ENCODE peak calls at places on chromosomes 16 and 17, in six cellular contexts. One of them, this sample, is unnamed.

GRCh38 chr17:32693135-32693897 is 183.6 kb downstream of the MYO1D start:
- DNase-seq in nephron progenitor cell: no peak
- DNase-seq in germinal center: no peak
- DNase-seq in OCI-M1: peak
- DNase-seq in keratinocyte: no peak
- DNase-seq in GM03348: no peak
- DNase-seq in this sample: no peak

GRCh38 chr16:24668481-24669001 is 60.9 kb upstream of the TNRC6A start:
- DNase-seq in germinal center: no peak
- DNase-seq in GM03348: peak
- DNase-seq in OCI-M1: no peak
- DNase-seq in keratinocyte: no peak
- DNase-seq in nephron progenitor cell: no peak
- DNase-seq in this sample: no peak

GRCh38 chr17:17739388-17740066 is 58.3 kb downstream of the RAI1 start:
- DNase-seq in germinal center: no peak
- DNase-seq in keratinocyte: no peak
- DNase-seq in OCI-M1: no peak
- DNase-seq in GM03348: peak
- DNase-seq in nephron progenitor cell: no peak
- DNase-seq in this sample: no peak

GRCh38 chr16:72270531-72270930 is 98.6 kb upstream of the PMFBP1 start:
- DNase-seq in nephron progenitor cell: no peak
- DNase-seq in keratinocyte: no peak
- DNase-seq in OCI-M1: no peak
- DNase-seq in germinal center: no peak
- DNase-seq in GM03348: no peak
- DNase-seq in this sample: no peak

GRCh38 chr17:2547176-2547575 is 35.5 kb upstream of the METTL16 start:
- DNase-seq in OCI-M1: peak
- DNase-seq in GM03348: peak
- DNase-seq in nephron progenitor cell: no peak
- DNase-seq in keratinocyte: no peak
- DNase-seq in germinal center: no peak
- DNase-seq in this sample: no peak

GRCh38 chr16:58197314-58198012 is 443 bp downstream of the CSNK2A2 start:
- DNase-seq in GM03348: peak
- DNase-seq in germinal center: peak
- DNase-seq in OCI-M1: no peak
- DNase-seq in nephron progenitor cell: peak
- DNase-seq in keratinocyte: no peak
- DNase-seq in this sample: peak

GRCh38 chr17:27980035-27980434 is 62.4 kb upstream of the NLK start:
- DNase-seq in nephron progenitor cell: no peak
- DNase-seq in germinal center: no peak
- DNase-seq in keratinocyte: peak
- DNase-seq in GM03348: peak
- DNase-seq in OCI-M1: no peak
- DNase-seq in this sample: no peak

GRCh38 chr17:42107597-42108576 is 4.6 kb downstream of the DHX58 start:
- DNase-seq in germinal center: peak
- DNase-seq in OCI-M1: peak
- DNase-seq in nephron progenitor cell: peak
- DNase-seq in GM03348: peak
- DNase-seq in keratinocyte: peak
- DNase-seq in this sample: peak

GRCh38 chr17:44941712-44942331 is 5.8 kb downstream of the KIF18B start:
- DNase-seq in germinal center: no peak
- DNase-seq in OCI-M1: no peak
- DNase-seq in keratinocyte: no peak
- DNase-seq in GM03348: no peak
- DNase-seq in nephron progenitor cell: no peak
- DNase-seq in this sample: no peak

GRCh38 chr16:13892301-13892700 is 27.7 kb upstream of the ERCC4 start:
- DNase-seq in OCI-M1: no peak
- DNase-seq in keratinocyte: no peak
- DNase-seq in nephron progenitor cell: no peak
- DNase-seq in GM03348: no peak
- DNase-seq in germinal center: no peak
- DNase-seq in this sample: no peak

GRCh38 chr16:1167276-1168107 is 14.6 kb downstream of the CACNA1H start:
- DNase-seq in keratinocyte: no peak
- DNase-seq in germinal center: no peak
- DNase-seq in OCI-M1: no peak
- DNase-seq in nephron progenitor cell: peak
- DNase-seq in GM03348: no peak
- DNase-seq in this sample: no peak

GRCh38 chr17:48907713-48908046 is 527 bp upstream of the UBE2Z start:
- DNase-seq in keratinocyte: no peak
- DNase-seq in OCI-M1: no peak
- DNase-seq in nephron progenitor cell: no peak
- DNase-seq in germinal center: no peak
- DNase-seq in GM03348: peak
- DNase-seq in this sample: no peak

GRCh38 chr17:17098426-17099035 is 56.3 kb downstream of the MPRIP start:
- DNase-seq in GM03348: peak
- DNase-seq in germinal center: no peak
- DNase-seq in OCI-M1: no peak
- DNase-seq in keratinocyte: no peak
- DNase-seq in nephron progenitor cell: no peak
- DNase-seq in this sample: no peak

GRCh38 chr17:48752399-48753288 is 24.1 kb upstream of the HOXB13 start:
- DNase-seq in GM03348: no peak
- DNase-seq in keratinocyte: no peak
- DNase-seq in OCI-M1: no peak
- DNase-seq in nephron progenitor cell: no peak
- DNase-seq in germinal center: no peak
- DNase-seq in this sample: no peak

GRCh38 chr16:12575288-12575687 is 228.4 kb downstream of the CPPED1 start:
- DNase-seq in OCI-M1: no peak
- DNase-seq in GM03348: no peak
- DNase-seq in keratinocyte: no peak
- DNase-seq in germinal center: no peak
- DNase-seq in nephron progenitor cell: no peak
- DNase-seq in this sample: no peak

GRCh38 chr17:35241520-35241919 is 1.4 kb upstream of the SLFN5 start:
- DNase-seq in GM03348: no peak
- DNase-seq in keratinocyte: no peak
- DNase-seq in nephron progenitor cell: no peak
- DNase-seq in OCI-M1: no peak
- DNase-seq in germinal center: no peak
- DNase-seq in this sample: peak

GRCh38 chr17:72890711-72891110 is 201.8 kb downstream of the SLC39A11 start:
- DNase-seq in OCI-M1: peak
- DNase-seq in nephron progenitor cell: no peak
- DNase-seq in germinal center: no peak
- DNase-seq in keratinocyte: no peak
- DNase-seq in GM03348: peak
- DNase-seq in this sample: no peak

GRCh38 chr16:86044881-86045600 is 146.1 kb downstream of the IRF8 start:
- DNase-seq in nephron progenitor cell: no peak
- DNase-seq in keratinocyte: no peak
- DNase-seq in germinal center: peak
- DNase-seq in GM03348: no peak
- DNase-seq in OCI-M1: no peak
- DNase-seq in this sample: no peak

GRCh38 chr17:40598021-40598927 is 33.0 kb upstream of the CCR7 start:
- DNase-seq in GM03348: no peak
- DNase-seq in germinal center: peak
- DNase-seq in nephron progenitor cell: no peak
- DNase-seq in keratinocyte: no peak
- DNase-seq in OCI-M1: no peak
- DNase-seq in this sample: peak

GRCh38 chr17:77853208-77853977 is 105.1 kb upstream of the TNRC6C start:
- DNase-seq in germinal center: no peak
- DNase-seq in GM03348: no peak
- DNase-seq in OCI-M1: no peak
- DNase-seq in keratinocyte: no peak
- DNase-seq in nephron progenitor cell: no peak
- DNase-seq in this sample: no peak

GRCh38 chr16:75096730-75097129 is 19.9 kb downstream of the LDHD start:
- DNase-seq in OCI-M1: no peak
- DNase-seq in keratinocyte: no peak
- DNase-seq in GM03348: peak
- DNase-seq in nephron progenitor cell: no peak
- DNase-seq in germinal center: no peak
- DNase-seq in this sample: no peak

GRCh38 chr16:47374629-47375028 is 86.2 kb downstream of the ITFG1 start:
- DNase-seq in germinal center: no peak
- DNase-seq in keratinocyte: no peak
- DNase-seq in GM03348: no peak
- DNase-seq in OCI-M1: no peak
- DNase-seq in nephron progenitor cell: no peak
- DNase-seq in this sample: no peak

GRCh38 chr16:68281368-68282063 is 17.2 kb downstream of the SLC7A6 start:
- DNase-seq in GM03348: no peak
- DNase-seq in germinal center: no peak
- DNase-seq in OCI-M1: no peak
- DNase-seq in nephron progenitor cell: no peak
- DNase-seq in keratinocyte: no peak
- DNase-seq in this sample: no peak

GRCh38 chr16:17607075-17607509 is 136.3 kb upstream of the XYLT1 start:
- DNase-seq in nephron progenitor cell: no peak
- DNase-seq in germinal center: no peak
- DNase-seq in GM03348: no peak
- DNase-seq in keratinocyte: no peak
- DNase-seq in OCI-M1: no peak
- DNase-seq in this sample: no peak

GRCh38 chr17:48604770-48605329 is at the start of gene HOXB6:
- DNase-seq in germinal center: no peak
- DNase-seq in nephron progenitor cell: peak
- DNase-seq in OCI-M1: peak
- DNase-seq in keratinocyte: no peak
- DNase-seq in GM03348: peak
- DNase-seq in this sample: no peak